ENCODE peak calls at places on chromosomes 13 and 19, in ten cellular contexts. One of them, this sample, is unnamed.

GRCh38 chr19:56654151-56654550 is 11.2 kb downstream of the SMIM17 start:
- DNase-seq in activated CD4-positive, alpha-beta T cell treated with anti-CD3 and anti-CD28 coated beads for 1 hour: no peak
- DNase-seq in GM04503: no peak
- DNase-seq in stimulated activated CD8-positive, alpha-beta memory T cell treated with anti-CD3 and anti-CD28 coated beads, Interleukin-12 subunit alpha, Interleukin-12 subunit beta, amount 100 ng/mL, for 4 hours: no peak
- DNase-seq in activated CD8-positive, alpha-beta memory T cell treated with anti-CD3 and anti-CD28 coated beads for 1 hour: no peak
- DNase-seq in GF-D8: no peak
- DNase-seq in Right ventricle myocardium superior: no peak
- DNase-seq in T-helper 2 cell: no peak
- DNase-seq in adipocyte: no peak
- DNase-seq in GM04504: no peak
- DNase-seq in this sample: no peak

GRCh38 chr19:53432088-53432661 is 391 bp downstream of the ZNF761 start:
- DNase-seq in activated CD4-positive, alpha-beta T cell treated with anti-CD3 and anti-CD28 coated beads for 1 hour: no peak
- DNase-seq in GM04503: no peak
- DNase-seq in stimulated activated CD8-positive, alpha-beta memory T cell treated with anti-CD3 and anti-CD28 coated beads, Interleukin-12 subunit alpha, Interleukin-12 subunit beta, amount 100 ng/mL, for 4 hours: no peak
- DNase-seq in activated CD8-positive, alpha-beta memory T cell treated with anti-CD3 and anti-CD28 coated beads for 1 hour: no peak
- DNase-seq in GF-D8: no peak
- DNase-seq in Right ventricle myocardium superior: peak; percentile 50
- DNase-seq in T-helper 2 cell: no peak
- DNase-seq in adipocyte: peak; percentile 66
- DNase-seq in GM04504: no peak
- DNase-seq in this sample: no peak

GRCh38 chr13:21541271-21541670 is 62.7 kb downstream of the MICU2 start:
- DNase-seq in activated CD4-positive, alpha-beta T cell treated with anti-CD3 and anti-CD28 coated beads for 1 hour: no peak
- DNase-seq in GM04503: no peak
- DNase-seq in stimulated activated CD8-positive, alpha-beta memory T cell treated with anti-CD3 and anti-CD28 coated beads, Interleukin-12 subunit alpha, Interleukin-12 subunit beta, amount 100 ng/mL, for 4 hours: no peak
- DNase-seq in activated CD8-positive, alpha-beta memory T cell treated with anti-CD3 and anti-CD28 coated beads for 1 hour: no peak
- DNase-seq in GF-D8: no peak
- DNase-seq in Right ventricle myocardium superior: no peak
- DNase-seq in T-helper 2 cell: no peak
- DNase-seq in adipocyte: no peak
- DNase-seq in GM04504: no peak
- DNase-seq in this sample: no peak

GRCh38 chr19:1239796-1240737 is 1.5 kb upstream of the ATP5F1D start:
- DNase-seq in activated CD4-positive, alpha-beta T cell treated with anti-CD3 and anti-CD28 coated beads for 1 hour: peak; percentile 86
- DNase-seq in GM04503: no peak
- DNase-seq in stimulated activated CD8-positive, alpha-beta memory T cell treated with anti-CD3 and anti-CD28 coated beads, Interleukin-12 subunit alpha, Interleukin-12 subunit beta, amount 100 ng/mL, for 4 hours: peak; percentile 96
- DNase-seq in activated CD8-positive, alpha-beta memory T cell treated with anti-CD3 and anti-CD28 coated beads for 1 hour: peak; percentile 88
- DNase-seq in GF-D8: peak; percentile 62
- DNase-seq in Right ventricle myocardium superior: peak; percentile 93
- DNase-seq in T-helper 2 cell: peak; percentile 89
- DNase-seq in adipocyte: peak; percentile 98
- DNase-seq in GM04504: peak; percentile 75
- DNase-seq in this sample: peak; percentile 94

GRCh38 chr13:112931028-112931934 is 37.7 kb upstream of the MCF2L start:
- DNase-seq in activated CD4-positive, alpha-beta T cell treated with anti-CD3 and anti-CD28 coated beads for 1 hour: no peak
- DNase-seq in GM04503: no peak
- DNase-seq in stimulated activated CD8-positive, alpha-beta memory T cell treated with anti-CD3 and anti-CD28 coated beads, Interleukin-12 subunit alpha, Interleukin-12 subunit beta, amount 100 ng/mL, for 4 hours: no peak
- DNase-seq in activated CD8-positive, alpha-beta memory T cell treated with anti-CD3 and anti-CD28 coated beads for 1 hour: no peak
- DNase-seq in GF-D8: no peak
- DNase-seq in Right ventricle myocardium superior: no peak
- DNase-seq in T-helper 2 cell: no peak
- DNase-seq in adipocyte: peak; percentile 78
- DNase-seq in GM04504: peak; percentile 32
- DNase-seq in this sample: no peak

GRCh38 chr13:88339271-88339741 is 668.1 kb downstream of the SLITRK5 start:
- DNase-seq in activated CD4-positive, alpha-beta T cell treated with anti-CD3 and anti-CD28 coated beads for 1 hour: no peak
- DNase-seq in GM04503: no peak
- DNase-seq in stimulated activated CD8-positive, alpha-beta memory T cell treated with anti-CD3 and anti-CD28 coated beads, Interleukin-12 subunit alpha, Interleukin-12 subunit beta, amount 100 ng/mL, for 4 hours: no peak
- DNase-seq in activated CD8-positive, alpha-beta memory T cell treated with anti-CD3 and anti-CD28 coated beads for 1 hour: no peak
- DNase-seq in GF-D8: no peak
- DNase-seq in Right ventricle myocardium superior: no peak
- DNase-seq in T-helper 2 cell: no peak
- DNase-seq in adipocyte: no peak
- DNase-seq in GM04504: no peak
- DNase-seq in this sample: no peak

GRCh38 chr19:3062165-3063105 is at the start of gene TLE5:
- DNase-seq in activated CD4-positive, alpha-beta T cell treated with anti-CD3 and anti-CD28 coated beads for 1 hour: peak; percentile 66
- DNase-seq in GM04503: no peak
- DNase-seq in stimulated activated CD8-positive, alpha-beta memory T cell treated with anti-CD3 and anti-CD28 coated beads, Interleukin-12 subunit alpha, Interleukin-12 subunit beta, amount 100 ng/mL, for 4 hours: peak; percentile 59
- DNase-seq in activated CD8-positive, alpha-beta memory T cell treated with anti-CD3 and anti-CD28 coated beads for 1 hour: peak; percentile 37
- DNase-seq in GF-D8: no peak
- DNase-seq in Right ventricle myocardium superior: peak; percentile 82
- DNase-seq in T-helper 2 cell: peak; percentile 47
- DNase-seq in adipocyte: peak; percentile 79
- DNase-seq in GM04504: no peak
- DNase-seq in this sample: peak; percentile 69

GRCh38 chr13:107079423-107080099 is 511.6 kb upstream of the ARGLU1 start:
- DNase-seq in activated CD4-positive, alpha-beta T cell treated with anti-CD3 and anti-CD28 coated beads for 1 hour: no peak
- DNase-seq in GM04503: no peak
- DNase-seq in stimulated activated CD8-positive, alpha-beta memory T cell treated with anti-CD3 and anti-CD28 coated beads, Interleukin-12 subunit alpha, Interleukin-12 subunit beta, amount 100 ng/mL, for 4 hours: no peak
- DNase-seq in activated CD8-positive, alpha-beta memory T cell treated with anti-CD3 and anti-CD28 coated beads for 1 hour: no peak
- DNase-seq in GF-D8: no peak
- DNase-seq in Right ventricle myocardium superior: no peak
- DNase-seq in T-helper 2 cell: no peak
- DNase-seq in adipocyte: peak; percentile 76
- DNase-seq in GM04504: no peak
- DNase-seq in this sample: no peak

GRCh38 chr13:78046349-78046748 is 127.7 kb upstream of the EDNRB start:
- DNase-seq in activated CD4-positive, alpha-beta T cell treated with anti-CD3 and anti-CD28 coated beads for 1 hour: no peak
- DNase-seq in GM04503: no peak
- DNase-seq in stimulated activated CD8-positive, alpha-beta memory T cell treated with anti-CD3 and anti-CD28 coated beads, Interleukin-12 subunit alpha, Interleukin-12 subunit beta, amount 100 ng/mL, for 4 hours: no peak
- DNase-seq in activated CD8-positive, alpha-beta memory T cell treated with anti-CD3 and anti-CD28 coated beads for 1 hour: no peak
- DNase-seq in GF-D8: no peak
- DNase-seq in Right ventricle myocardium superior: no peak
- DNase-seq in T-helper 2 cell: no peak
- DNase-seq in adipocyte: no peak
- DNase-seq in GM04504: no peak
- DNase-seq in this sample: no peak

GRCh38 chr19:18867751-18868150 is 28.2 kb downstream of the CERS1 start:
- DNase-seq in activated CD4-positive, alpha-beta T cell treated with anti-CD3 and anti-CD28 coated beads for 1 hour: no peak
- DNase-seq in GM04503: no peak
- DNase-seq in stimulated activated CD8-positive, alpha-beta memory T cell treated with anti-CD3 and anti-CD28 coated beads, Interleukin-12 subunit alpha, Interleukin-12 subunit beta, amount 100 ng/mL, for 4 hours: no peak
- DNase-seq in activated CD8-positive, alpha-beta memory T cell treated with anti-CD3 and anti-CD28 coated beads for 1 hour: no peak
- DNase-seq in GF-D8: no peak
- DNase-seq in Right ventricle myocardium superior: no peak
- DNase-seq in T-helper 2 cell: no peak
- DNase-seq in adipocyte: no peak
- DNase-seq in GM04504: no peak
- DNase-seq in this sample: no peak

GRCh38 chr13:57633141-57633949 is 1.8 kb downstream of the PCDH17 start:
- DNase-seq in activated CD4-positive, alpha-beta T cell treated with anti-CD3 and anti-CD28 coated beads for 1 hour: no peak
- DNase-seq in GM04503: no peak
- DNase-seq in stimulated activated CD8-positive, alpha-beta memory T cell treated with anti-CD3 and anti-CD28 coated beads, Interleukin-12 subunit alpha, Interleukin-12 subunit beta, amount 100 ng/mL, for 4 hours: no peak
- DNase-seq in activated CD8-positive, alpha-beta memory T cell treated with anti-CD3 and anti-CD28 coated beads for 1 hour: no peak
- DNase-seq in GF-D8: no peak
- DNase-seq in Right ventricle myocardium superior: peak; percentile 72
- DNase-seq in T-helper 2 cell: no peak
- DNase-seq in adipocyte: no peak
- DNase-seq in GM04504: no peak
- DNase-seq in this sample: no peak

GRCh38 chr19:19146000-19146608 is 7.8 kb upstream of the TMEM161A start:
- DNase-seq in activated CD4-positive, alpha-beta T cell treated with anti-CD3 and anti-CD28 coated beads for 1 hour: peak; percentile 75
- DNase-seq in GM04503: no peak
- DNase-seq in stimulated activated CD8-positive, alpha-beta memory T cell treated with anti-CD3 and anti-CD28 coated beads, Interleukin-12 subunit alpha, Interleukin-12 subunit beta, amount 100 ng/mL, for 4 hours: peak; percentile 64
- DNase-seq in activated CD8-positive, alpha-beta memory T cell treated with anti-CD3 and anti-CD28 coated beads for 1 hour: peak; percentile 48
- DNase-seq in GF-D8: no peak
- DNase-seq in Right ventricle myocardium superior: peak; percentile 88
- DNase-seq in T-helper 2 cell: peak; percentile 83
- DNase-seq in adipocyte: peak; percentile 84
- DNase-seq in GM04504: peak; percentile 24
- DNase-seq in this sample: peak; percentile 89

GRCh38 chr19:43148233-43148632 is 38.1 kb downstream of the PSG5 start:
- DNase-seq in activated CD4-positive, alpha-beta T cell treated with anti-CD3 and anti-CD28 coated beads for 1 hour: no peak
- DNase-seq in GM04503: peak; percentile 75
- DNase-seq in stimulated activated CD8-positive, alpha-beta memory T cell treated with anti-CD3 and anti-CD28 coated beads, Interleukin-12 subunit alpha, Interleukin-12 subunit beta, amount 100 ng/mL, for 4 hours: no peak
- DNase-seq in activated CD8-positive, alpha-beta memory T cell treated with anti-CD3 and anti-CD28 coated beads for 1 hour: no peak
- DNase-seq in GF-D8: no peak
- DNase-seq in Right ventricle myocardium superior: no peak
- DNase-seq in T-helper 2 cell: no peak
- DNase-seq in adipocyte: no peak
- DNase-seq in GM04504: peak; percentile 68
- DNase-seq in this sample: no peak

GRCh38 chr13:65940720-65941119 is 1289.4 kb downstream of the PCDH9 start:
- DNase-seq in activated CD4-positive, alpha-beta T cell treated with anti-CD3 and anti-CD28 coated beads for 1 hour: no peak
- DNase-seq in GM04503: no peak
- DNase-seq in stimulated activated CD8-positive, alpha-beta memory T cell treated with anti-CD3 and anti-CD28 coated beads, Interleukin-12 subunit alpha, Interleukin-12 subunit beta, amount 100 ng/mL, for 4 hours: no peak
- DNase-seq in activated CD8-positive, alpha-beta memory T cell treated with anti-CD3 and anti-CD28 coated beads for 1 hour: no peak
- DNase-seq in GF-D8: no peak
- DNase-seq in Right ventricle myocardium superior: peak; percentile 47
- DNase-seq in T-helper 2 cell: no peak
- DNase-seq in adipocyte: no peak
- DNase-seq in GM04504: no peak
- DNase-seq in this sample: no peak

GRCh38 chr19:44212865-44213346 is 574 bp downstream of the ZNF227 start:
- DNase-seq in activated CD4-positive, alpha-beta T cell treated with anti-CD3 and anti-CD28 coated beads for 1 hour: no peak
- DNase-seq in GM04503: no peak
- DNase-seq in stimulated activated CD8-positive, alpha-beta memory T cell treated with anti-CD3 and anti-CD28 coated beads, Interleukin-12 subunit alpha, Interleukin-12 subunit beta, amount 100 ng/mL, for 4 hours: no peak
- DNase-seq in activated CD8-positive, alpha-beta memory T cell treated with anti-CD3 and anti-CD28 coated beads for 1 hour: no peak
- DNase-seq in GF-D8: no peak
- DNase-seq in Right ventricle myocardium superior: no peak
- DNase-seq in T-helper 2 cell: no peak
- DNase-seq in adipocyte: peak; percentile 53
- DNase-seq in GM04504: no peak
- DNase-seq in this sample: no peak

GRCh38 chr13:23159205-23159586 is 21.6 kb upstream of the SGCG start:
- DNase-seq in activated CD4-positive, alpha-beta T cell treated with anti-CD3 and anti-CD28 coated beads for 1 hour: no peak
- DNase-seq in GM04503: no peak
- DNase-seq in stimulated activated CD8-positive, alpha-beta memory T cell treated with anti-CD3 and anti-CD28 coated beads, Interleukin-12 subunit alpha, Interleukin-12 subunit beta, amount 100 ng/mL, for 4 hours: no peak
- DNase-seq in activated CD8-positive, alpha-beta memory T cell treated with anti-CD3 and anti-CD28 coated beads for 1 hour: no peak
- DNase-seq in GF-D8: no peak
- DNase-seq in Right ventricle myocardium superior: no peak
- DNase-seq in T-helper 2 cell: no peak
- DNase-seq in adipocyte: peak; percentile 16
- DNase-seq in GM04504: no peak
- DNase-seq in this sample: no peak

GRCh38 chr19:28208745-28209144 is 1004.2 kb downstream of the UQCRFS1 start:
- DNase-seq in activated CD4-positive, alpha-beta T cell treated with anti-CD3 and anti-CD28 coated beads for 1 hour: no peak
- DNase-seq in GM04503: no peak
- DNase-seq in stimulated activated CD8-positive, alpha-beta memory T cell treated with anti-CD3 and anti-CD28 coated beads, Interleukin-12 subunit alpha, Interleukin-12 subunit beta, amount 100 ng/mL, for 4 hours: no peak
- DNase-seq in activated CD8-positive, alpha-beta memory T cell treated with anti-CD3 and anti-CD28 coated beads for 1 hour: no peak
- DNase-seq in GF-D8: no peak
- DNase-seq in Right ventricle myocardium superior: no peak
- DNase-seq in T-helper 2 cell: no peak
- DNase-seq in adipocyte: no peak
- DNase-seq in GM04504: no peak
- DNase-seq in this sample: no peak

This sample was measured in T-helper 9 cell.